ENCODE peak calls at places on chromosomes 2 and 18, in five cellular contexts. R, M, Q, Y and A are unnamed samples.

GRCh38 chr2:99598435-99598834 is 108.6 kb upstream of the REV1 start:
- DNase-seq in R (no peak), M (no peak), Q (no peak), Y (no peak), A (no peak)

GRCh38 chr2:109318150-109318948 is 189.3 kb downstream of the SH3RF3 start:
- DNase-seq in R (no peak), M (no peak), Q (no peak), Y (no peak), A (peak)

GRCh38 chr2:63865159-63865799 is 23.6 kb downstream of the UGP2 start:
- DNase-seq in R (no peak), M (no peak), Q (no peak), Y (no peak), A (no peak)

GRCh38 chr18:35278085-35278484 is 11.9 kb downstream of the ZSCAN30 start:
- DNase-seq in R (no peak), M (no peak), Q (no peak), Y (no peak), A (no peak)

GRCh38 chr2:216034065-216034464 is 20.7 kb upstream of the MREG start:
- DNase-seq in R (peak), M (no peak), Q (peak), Y (peak), A (peak)

GRCh38 chr2:23584054-23584745 is 199.2 kb downstream of the KLHL29 start:
- DNase-seq in R (no peak), M (peak), Q (no peak), Y (no peak), A (no peak)

GRCh38 chr18:8116346-8117007 is 492.8 kb upstream of the RAB12 start:
- DNase-seq in R (no peak), M (no peak), Q (no peak), Y (peak), A (no peak)

GRCh38 chr2:16323551-16324543 is 341.8 kb downstream of the CYRIA start:
- DNase-seq in R (no peak), M (no peak), Q (no peak), Y (no peak), A (no peak)

GRCh38 chr2:99140056-99140859 is 1.2 kb upstream of the C2orf15 start:
- DNase-seq in R (no peak), M (no peak), Q (no peak), Y (no peak), A (no peak)

GRCh38 chr2:146312899-146313298 is 1531.9 kb upstream of the ACVR2A start:
- DNase-seq in R (peak), M (no peak), Q (no peak), Y (no peak), A (no peak)

GRCh38 chr2:190407662-190408537 is at the start of gene MFSD6:
- DNase-seq in R (peak), M (peak), Q (peak), Y (peak), A (peak)

GRCh38 chr2:28716265-28716865 is 35.3 kb upstream of the PPP1CB start:
- DNase-seq in R (peak), M (no peak), Q (no peak), Y (peak), A (peak)

GRCh38 chr18:23063502-23063901 is 71.8 kb upstream of the CABLES1 start:
- DNase-seq in R (no peak), M (no peak), Q (no peak), Y (no peak), A (no peak)

GRCh38 chr2:44940612-44941464 is 664 bp upstream of the SIX3 start:
- DNase-seq in R (peak), M (no peak), Q (no peak), Y (no peak), A (no peak)